ENCODE peak calls at places on chromosomes 6 and 20, in five cellular contexts. I, C, X, K and E are unnamed samples.

GRCh38 chr6:41697902-41698349 is 37.5 kb downstream of the TFEB start:
- DNase-seq in I (no peak), C (no peak), X (no peak), K (no peak), E (no peak)

GRCh38 chr20:46681032-46681854 is 8.0 kb downstream of the TP53RK start:
- DNase-seq in I (peak; percentile 68), C (peak; percentile 38), X (peak; percentile 60), K (peak; percentile 61), E (peak; percentile 33)

GRCh38 chr6:46186583-46186982 is 15.8 kb upstream of the ENPP5 start:
- DNase-seq in I (no peak), C (no peak), X (no peak), K (no peak), E (no peak)

GRCh38 chr20:63395723-63396122 is 34.6 kb upstream of the CHRNA4 start:
- DNase-seq in I (no peak), C (no peak), X (no peak), K (no peak), E (no peak)

GRCh38 chr20:33192912-33193501 is 24.1 kb upstream of the BPIFA3 start:
- DNase-seq in I (no peak), C (no peak), X (no peak), K (no peak), E (no peak)

GRCh38 chr6:29968130-29968529 is 25.8 kb downstream of the HLA-A start:
- DNase-seq in I (no peak), C (no peak), X (peak; percentile 36), K (no peak), E (no peak)

GRCh38 chr6:36852481-36853147 is 13.4 kb upstream of the CPNE5 start:
- DNase-seq in I (no peak), C (no peak), X (peak; percentile 86), K (no peak), E (no peak)

GRCh38 chr6:170000071-170000843 is 248.8 kb downstream of the ERMARD start:
- DNase-seq in I (no peak), C (no peak), X (no peak), K (no peak), E (no peak)

GRCh38 chr6:129046526-129046925 is 163.6 kb downstream of the LAMA2 start:
- DNase-seq in I (no peak), C (no peak), X (no peak), K (no peak), E (no peak)

GRCh38 chr6:133584903-133585302 is 304.0 kb upstream of the TCF21 start:
- DNase-seq in I (no peak), C (no peak), X (no peak), K (no peak), E (no peak)

GRCh38 chr20:63441777-63442493 is 30.5 kb downstream of the KCNQ2 start:
- DNase-seq in I (peak; percentile 77), C (no peak), X (peak; percentile 21), K (no peak), E (no peak)

GRCh38 chr20:14963262-14963663 is 625.9 kb upstream of the FLRT3 start:
- DNase-seq in I (no peak), C (no peak), X (peak; percentile 37), K (no peak), E (no peak)

GRCh38 chr6:166999845-167000253 is 652 bp downstream of the CEP43 start:
- DNase-seq in I (no peak), C (no peak), X (no peak), K (no peak), E (no peak)

GRCh38 chr6:69408886-69409285 is 387.9 kb downstream of the LMBRD1 start:
- DNase-seq in I (no peak), C (no peak), X (no peak), K (no peak), E (no peak)
- TF ChIP-seq CTCF in I (no peak), C (no peak), X (no peak), K (no peak), E (no peak)

GRCh38 chr20:45395114-45395415 is 13.0 kb upstream of the DBNDD2 start:
- DNase-seq in I (no peak), C (no peak), X (no peak), K (no peak), E (no peak)

GRCh38 chr20:45391559-45391958 is 13.4 kb upstream of the TP53TG5 start:
- DNase-seq in I (no peak), C (no peak), X (no peak), K (no peak), E (no peak)

GRCh38 chr20:45390931-45391330 is 12.8 kb upstream of the TP53TG5 start:
- DNase-seq in I (no peak), C (no peak), X (no peak), K (no peak), E (no peak)

GRCh38 chr20:45394221-45395113 is 13.6 kb upstream of the DBNDD2 start:
- DNase-seq in I (no peak), C (no peak), X (no peak), K (no peak), E (no peak)

DNA sequence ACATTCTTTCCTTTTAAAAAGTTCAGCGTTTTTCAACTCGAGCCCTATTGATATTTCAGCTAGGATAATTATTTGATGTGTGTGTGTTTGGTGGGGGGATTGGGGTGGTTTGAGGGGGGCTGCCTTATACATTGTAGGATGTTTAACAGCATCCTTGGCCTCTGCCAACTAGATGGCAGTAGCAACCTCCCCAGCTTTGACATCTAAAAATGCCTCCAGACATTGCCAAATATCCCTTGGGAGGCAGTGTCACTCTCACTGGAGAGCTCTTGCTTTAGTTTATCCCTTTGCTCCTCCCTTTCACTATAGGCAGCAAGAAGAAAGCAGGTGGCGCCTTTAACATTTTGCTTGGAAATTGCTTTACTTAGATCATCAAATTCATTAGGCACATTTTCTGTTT is 14.6 kb upstream of the TP53TG5 start:
- DNase-seq in I (no peak), C (no peak), X (no peak), K (no peak), E (no peak)
- TF ChIP-seq CTCF in I (no peak), C (no peak), X (no peak), K (peak; percentile 48), E (peak; percentile 18)

GRCh38 chr6:21935561-21936028 is 342.0 kb downstream of the SOX4 start:
- DNase-seq in I (no peak), C (no peak), X (peak; percentile 72), K (no peak), E (no peak)

GRCh38 chr6:21933351-21933750 is 339.8 kb downstream of the SOX4 start:
- DNase-seq in I (no peak), C (no peak), X (no peak), K (no peak), E (no peak)

GRCh38 chr6:21935142-21935541 is 341.6 kb downstream of the SOX4 start:
- DNase-seq in I (no peak), C (no peak), X (no peak), K (no peak), E (no peak)

GRCh38 chr6:21941926-21942325 is 348.4 kb downstream of the SOX4 start:
- DNase-seq in I (no peak), C (no peak), X (no peak), K (no peak), E (no peak)

DNA sequence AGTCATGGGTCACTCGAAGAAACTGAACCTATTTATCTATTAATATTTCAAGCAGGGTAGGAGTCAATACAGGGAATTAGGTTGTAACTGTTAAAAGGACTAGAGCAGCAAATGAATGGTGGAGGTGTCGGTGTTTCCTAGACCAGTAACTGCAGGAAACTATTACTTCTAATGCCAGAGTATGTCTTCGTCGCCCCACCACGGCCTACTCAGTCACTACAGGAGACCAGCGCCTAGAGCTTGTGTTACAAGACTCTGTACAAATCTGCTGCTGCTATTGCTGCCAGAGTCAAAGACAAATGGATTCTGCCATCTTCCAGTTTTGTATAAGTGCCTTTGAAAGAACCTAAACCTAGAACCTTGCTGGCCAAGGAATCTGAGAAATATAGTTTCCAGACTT is 343.9 kb downstream of the SOX4 start:
- DNase-seq in I (no peak), C (no peak), X (no peak), K (no peak), E (no peak)
- TF ChIP-seq CTCF in I (no peak), C (no peak), X (no peak), K (no peak), E (no peak)

DNA sequence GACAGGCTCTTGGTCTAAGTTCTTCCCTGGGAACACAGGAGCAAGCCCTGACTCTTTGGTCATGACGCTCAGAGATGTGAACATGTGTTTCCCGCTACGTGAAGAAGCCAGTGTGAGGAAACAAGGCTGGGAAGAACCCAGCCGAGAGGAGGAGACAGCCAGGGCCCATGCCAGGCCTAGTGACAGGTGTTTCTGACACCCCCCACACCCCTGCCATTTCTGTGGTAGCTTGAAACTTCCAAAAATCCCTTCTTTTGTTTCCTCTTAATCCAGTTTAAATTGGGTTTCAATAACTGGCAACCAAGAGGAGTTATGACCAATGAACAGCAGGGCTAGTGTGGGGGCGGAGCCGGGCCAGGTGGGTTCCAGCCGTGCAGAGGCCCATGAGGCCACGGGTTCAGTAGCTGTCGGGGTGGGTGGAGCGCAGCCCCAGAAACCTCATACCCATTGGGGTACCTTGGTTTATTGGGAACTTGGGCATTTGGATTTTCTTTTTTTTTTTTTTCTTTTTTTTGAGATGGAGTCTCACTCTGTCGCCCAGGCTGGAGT is 33.5 kb downstream of the WRNIP1 start:
- DNase-seq in I (no peak), C (no peak), X (no peak), K (no peak), E (no peak)
- TF ChIP-seq CTCF in I (no peak), C (no peak), X (no peak), K (no peak), E (no peak)

GRCh38 chr6:32239462-32239861 is 15.6 kb upstream of the NOTCH4 start:
- DNase-seq in I (no peak), C (no peak), X (no peak), K (no peak), E (no peak)

GRCh38 chr6:32244946-32245398 is 21.1 kb upstream of the NOTCH4 start:
- DNase-seq in I (peak; percentile 80), C (peak; percentile 65), X (peak; percentile 81), K (no peak), E (peak; percentile 76)

GRCh38 chr6:32244270-32244669 is 20.4 kb upstream of the NOTCH4 start:
- DNase-seq in I (no peak), C (peak; percentile 36), X (peak; percentile 47), K (no peak), E (no peak)

GRCh38 chr6:32240686-32241085 is 16.8 kb upstream of the NOTCH4 start:
- DNase-seq in I (no peak), C (no peak), X (no peak), K (no peak), E (no peak)
- TF ChIP-seq CTCF in I (no peak), C (no peak), X (peak; percentile 5), K (peak; percentile 27), E (no peak)